ENCODE peak calls at places on chromosomes 16 and 17, in five cellular contexts. E, C, S, Q and Z are unnamed samples.

GRCh38 chr16:83806036-83806435 is 1.7 kb upstream of the HSBP1 start:
- DNase-seq in S (peak; percentile 40), Q (no peak), E (no peak), C (no peak), Z (peak; percentile 47)

GRCh38 chr17:4004517-4005295 is 40.5 kb upstream of the ATP2A3 start:
- DNase-seq in Q (no peak), E (peak; percentile 16), S (peak; percentile 90), C (peak; percentile 56), Z (peak; percentile 55)

GRCh38 chr17:58186591-58186990 is 5.9 kb upstream of the EPX start:
- DNase-seq in Q (no peak), E (no peak), S (no peak), C (no peak), Z (no peak)

GRCh38 chr17:82330322-82331239 is 3.0 kb downstream of the SECTM1 start:
- DNase-seq in Q (peak; percentile 27), S (no peak), C (peak; percentile 45), E (no peak), Z (peak; percentile 84)

GRCh38 chr17:76528156-76528527 is 9.4 kb downstream of the CYGB start:
- DNase-seq in E (no peak), S (no peak), Q (no peak), C (no peak), Z (no peak)

GRCh38 chr17:40150215-40150614 is 9.9 kb downstream of the CASC3 start:
- DNase-seq in S (no peak), E (no peak), C (no peak), Q (no peak), Z (no peak)

GRCh38 chr16:27189335-27189972 is 13.9 kb upstream of the KDM8 start:
- DNase-seq in S (no peak), C (no peak), E (no peak), Q (no peak), Z (no peak)

GRCh38 chr16:53429221-53429943 is 4.9 kb upstream of the RBL2 start:
- DNase-seq in C (no peak), Q (peak; percentile 61), E (no peak), S (no peak), Z (no peak)

GRCh38 chr16:8961811-8962390 is 1.8 kb downstream of the USP7 start:
- DNase-seq in C (no peak), E (no peak), S (peak; percentile 51), Q (no peak), Z (peak; percentile 61)

GRCh38 chr17:56478836-56479447 is 114.6 kb upstream of the NOG start:
- DNase-seq in E (no peak), Q (peak; percentile 25), S (peak; percentile 19), C (peak; percentile 53), Z (peak; percentile 62)

GRCh38 chr16:68420366-68420765 is 27.9 kb downstream of the SMPD3 start:
- DNase-seq in Q (no peak), C (no peak), E (no peak), S (no peak), Z (no peak)

GRCh38 chr17:70060415-70060814 is 14.6 kb upstream of the KCNJ16 start:
- DNase-seq in S (no peak), E (no peak), C (no peak), Q (no peak), Z (no peak)

GRCh38 chr17:3835410-3836229 is 10.4 kb downstream of the NCBP3 start:
- DNase-seq in E (no peak), Q (peak; percentile 15), C (no peak), S (no peak), Z (no peak)

GRCh38 chr17:62064029-62064790 is 868 bp downstream of the MED13 start:
- DNase-seq in E (no peak), S (peak; percentile 52), C (no peak), Q (peak; percentile 66), Z (peak; percentile 62)

GRCh38 chr17:65013613-65014391 is 42.7 kb downstream of the GNA13 start:
- DNase-seq in Q (peak; percentile 91), E (no peak), C (no peak), S (peak; percentile 48), Z (no peak)

GRCh38 chr16:30429678-30430427 is at the start of gene DCTPP1:
- DNase-seq in C (peak; percentile 100), S (peak; percentile 95), E (peak; percentile 95), Q (peak; percentile 99), Z (peak; percentile 100)

GRCh38 chr16:52805559-52806168 is 247.0 kb downstream of the CHD9NB start:
- DNase-seq in C (no peak), S (no peak), E (no peak), Q (no peak), Z (no peak)

GRCh38 chr16:84240455-84240854 is 643 bp upstream of the KCNG4 start:
- DNase-seq in S (no peak), E (no peak), C (no peak), Q (no peak), Z (no peak)

GRCh38 chr16:48607056-48607825 is 2.7 kb downstream of the N4BP1 start:
- DNase-seq in S (no peak), Q (peak; percentile 72), E (no peak), C (peak; percentile 37), Z (no peak)

GRCh38 chr17:81335388-81336157 is 40.5 kb upstream of the SLC38A10 start:
- DNase-seq in Q (no peak), C (peak; percentile 58), S (no peak), E (no peak), Z (no peak)

GRCh38 chr16:82583415-82583814 is 43.4 kb upstream of the CDH13 start:
- DNase-seq in E (no peak), Q (no peak), S (no peak), C (no peak), Z (no peak)

GRCh38 chr16:50600582-50601283 is 52.5 kb downstream of the NKD1 start:
- DNase-seq in S (no peak), C (no peak), Q (no peak), E (no peak), Z (no peak)

GRCh38 chr17:71287246-71287828 is 833.5 kb upstream of the SOX9 start:
- DNase-seq in C (no peak), S (no peak), E (no peak), Q (no peak), Z (no peak)

GRCh38 chr17:57868007-57868774 is 18.3 kb upstream of the MRPS23 start:
- DNase-seq in Q (peak; percentile 75), C (peak; percentile 92), E (no peak), S (peak; percentile 86), Z (peak; percentile 91)

GRCh38 chr17:82440991-82441627 is 9.4 kb downstream of the CYBC1 start:
- DNase-seq in S (no peak), E (no peak), C (no peak), Q (no peak), Z (no peak)

GRCh38 chr16:50335198-50335958 is 33.4 kb downstream of the BRD7 start:
- DNase-seq in E (no peak), Q (no peak), S (no peak), C (no peak), Z (no peak)

GRCh38 chr16:356756-357155 is 4.2 kb upstream of the AXIN1 start:
- DNase-seq in S (no peak), C (no peak), Q (no peak), E (no peak), Z (no peak)

GRCh38 chr16:28532940-28533647 is 5.7 kb downstream of the NUPR1 start:
- DNase-seq in E (no peak), S (no peak), Q (no peak), C (no peak), Z (no peak)

GRCh38 chr16:4787627-4788482 is at the start of gene SEPTIN12:
- DNase-seq in S (no peak), Q (no peak), E (no peak), C (no peak), Z (no peak)

GRCh38 chr17:3710951-3711383 is 12.7 kb upstream of the HASPIN start:
- DNase-seq in S (peak; percentile 85), C (no peak), E (peak; percentile 60), Q (peak; percentile 71), Z (peak; percentile 94)

GRCh38 chr16:74601131-74601871 is 5.6 kb downstream of the GLG1 start:
- DNase-seq in C (no peak), S (no peak), Q (no peak), E (peak; percentile 26), Z (no peak)

GRCh38 chr17:33266611-33267010 is 26.5 kb downstream of the ASIC2 start:
- DNase-seq in Q (no peak), E (no peak), C (no peak), S (no peak), Z (no peak)

GRCh38 chr17:63356275-63356905 is 89.7 kb downstream of the CYB561 start:
- DNase-seq in E (no peak), Q (peak; percentile 47), C (no peak), S (no peak), Z (no peak)

GRCh38 chr17:40803617-40804082 is 3.9 kb upstream of the KRT28 start:
- DNase-seq in E (peak; percentile 59), C (peak; percentile 88), Q (peak; percentile 58), S (peak; percentile 66), Z (peak; percentile 75)

GRCh38 chr17:37608369-37609169 is 649 bp downstream of the SYNRG start:
- DNase-seq in E (no peak), C (peak; percentile 22), Q (peak; percentile 36), S (peak; percentile 36), Z (peak; percentile 72)